ENCODE peak calls at places on chromosomes 1 and 21, in five cellular contexts. M, E, K, J and X are unnamed samples.

GRCh38 chr1:223716302-223716862 is 4.0 kb downstream of the CAPN2 start:
- DNase-seq in M (no peak), E (no peak), K (no peak), J (peak), X (no peak)

GRCh38 chr1:49351744-49352143 is 575.1 kb upstream of the BEND5 start:
- DNase-seq in M (no peak), E (no peak), K (no peak), J (no peak), X (no peak)

GRCh38 chr1:219184337-219184736 is 10.7 kb downstream of the LYPLAL1 start:
- DNase-seq in M (no peak), E (no peak), K (no peak), J (no peak), X (no peak)

GRCh38 chr1:239856067-239856466 is 235.6 kb upstream of the FMN2 start:
- DNase-seq in M (no peak), E (no peak), K (no peak), J (no peak), X (no peak)

GRCh38 chr21:38027901-38028300 is 111.6 kb upstream of the KCNJ6 start:
- DNase-seq in M (peak), E (no peak), K (no peak), J (no peak), X (no peak)

GRCh38 chr1:59393211-59394180 is 96.6 kb downstream of the FGGY start:
- DNase-seq in M (no peak), E (peak), K (peak), J (no peak), X (no peak)

GRCh38 chr1:10973956-10974881 is 38.2 kb upstream of the TARDBP start:
- DNase-seq in M (no peak), E (no peak), K (no peak), J (no peak), X (no peak)

GRCh38 chr1:2148691-2149090 is 45.9 kb downstream of the FAAP20 start:
- DNase-seq in M (no peak), E (no peak), K (no peak), J (peak), X (no peak)

GRCh38 chr1:58620926-58621325 is 43.9 kb upstream of the TACSTD2 start:
- DNase-seq in M (no peak), E (no peak), K (peak), J (no peak), X (no peak)

GRCh38 chr1:248825136-248825535 is 579 bp downstream of the SH3BP5L start:
- DNase-seq in M (no peak), E (no peak), K (no peak), J (no peak), X (no peak)

GRCh38 chr1:145711213-145711651 is 4.1 kb upstream of the PDZK1 start:
- DNase-seq in M (no peak), E (no peak), K (no peak), J (no peak), X (no peak)

GRCh38 chr1:57911427-57911826 is 487.6 kb upstream of the DAB1 start:
- DNase-seq in M (no peak), E (no peak), K (no peak), J (no peak), X (no peak)

GRCh38 chr21:21096956-21097355 is 98.7 kb downstream of the NCAM2 start:
- DNase-seq in M (no peak), E (no peak), K (no peak), J (no peak), X (no peak)

GRCh38 chr1:65812065-65812464 is 19.4 kb downstream of the PDE4B start:
- DNase-seq in M (peak), E (peak), K (peak), J (no peak), X (peak)

GRCh38 chr1:29349871-29350491 is 113.7 kb downstream of the PTPRU start:
- DNase-seq in M (no peak), E (no peak), K (no peak), J (no peak), X (no peak)

GRCh38 chr1:191839891-191840290 is 318.4 kb upstream of the RGS18 start:
- DNase-seq in M (no peak), E (no peak), K (no peak), J (no peak), X (no peak)

GRCh38 chr1:205849619-205850355 is at the start of gene PM20D1:
- DNase-seq in M (no peak), E (peak), K (peak), J (peak), X (peak)

GRCh38 chr1:58149266-58149812 is 397.2 kb downstream of the OMA1 start:
- DNase-seq in M (no peak), E (no peak), K (no peak), J (no peak), X (no peak)

GRCh38 chr1:247528812-247529474 is 7.3 kb downstream of the OR2C3 start:
- DNase-seq in M (no peak), E (no peak), K (no peak), J (no peak), X (no peak)

GRCh38 chr1:5701642-5702041 is 290.6 kb downstream of the NPHP4 start:
- DNase-seq in M (no peak), E (no peak), K (no peak), J (no peak), X (no peak)

GRCh38 chr21:40386301-40386911 is 460.6 kb downstream of the DSCAM start:
- DNase-seq in M (no peak), E (peak), K (peak), J (no peak), X (no peak)

GRCh38 chr1:114554577-114554976 is 26.8 kb downstream of the BCAS2 start:
- DNase-seq in M (no peak), E (no peak), K (peak), J (no peak), X (no peak)

GRCh38 chr1:172935062-172935592 is 115.6 kb downstream of the TNFSF18 start:
- DNase-seq in M (no peak), E (no peak), K (no peak), J (no peak), X (no peak)

GRCh38 chr1:233904979-233905415 is 521 bp downstream of the SLC35F3 start:
- DNase-seq in M (no peak), E (peak), K (peak), J (no peak), X (no peak)

GRCh38 chr21:46633561-46633960 is 1.9 kb upstream of the PRMT2 start:
- DNase-seq in M (no peak), E (no peak), K (no peak), J (no peak), X (no peak)

GRCh38 chr1:94878329-94878728 is 48.6 kb downstream of the CNN3 start:
- DNase-seq in M (no peak), E (no peak), K (no peak), J (no peak), X (no peak)

GRCh38 chr21:14541840-14542495 is 4.1 kb downstream of the SAMSN1 start:
- DNase-seq in M (no peak), E (no peak), K (no peak), J (no peak), X (no peak)

GRCh38 chr1:7373936-7374760 is 396.9 kb upstream of the VAMP3 start:
- DNase-seq in M (no peak), E (peak), K (no peak), J (no peak), X (no peak)

GRCh38 chr21:46229133-46229922 is 754 bp upstream of the LSS start:
- DNase-seq in M (no peak), E (peak), K (peak), J (no peak), X (peak)

GRCh38 chr1:206110820-206111219 is 6.4 kb downstream of the AVPR1B start:
- DNase-seq in M (no peak), E (no peak), K (no peak), J (no peak), X (no peak)

GRCh38 chr1:228410015-228410414 is 3.4 kb upstream of the TRIM11 start:
- DNase-seq in M (no peak), E (no peak), K (no peak), J (no peak), X (no peak)